ENCODE peak calls at places on chromosomes 5 and 9, in nine cellular contexts. H, U, I, V, D, C, F, Q and J are unnamed samples.
A peak's percentile ranks its signal among the peaks of the same experiment; 100 is the strongest.

GRCh38 chr9:85420750-85421149 is 321.0 kb downstream of the AGTPBP1 start:
- DNase-seq in H (no peak), I (no peak), Q (no peak), D (no peak), U (no peak), C (no peak), F (no peak), V (no peak), J (no peak)

GRCh38 chr5:133159543-133159942 is 107.7 kb downstream of the HSPA4 start:
- DNase-seq in H (no peak), Q (no peak), U (no peak), I (no peak), C (no peak), V (no peak), D (no peak), F (no peak), J (no peak)

GRCh38 chr5:95900383-95900958 is 61.2 kb downstream of the ELL2 start:
- DNase-seq in V (no peak), F (no peak), Q (no peak), H (no peak), U (no peak), I (peak; percentile 86), D (no peak), C (no peak), J (peak; percentile 60)

GRCh38 chr5:122602700-122603099 is 172.2 kb upstream of the SNX2 start:
- DNase-seq in I (no peak), F (no peak), V (no peak), U (no peak), D (no peak), H (no peak), Q (no peak), C (no peak), J (no peak)

GRCh38 chr9:98635374-98635773 is 73.4 kb downstream of the GABBR2 start:
- DNase-seq in U (peak; percentile 3), F (no peak), H (no peak), D (no peak), V (no peak), I (no peak), Q (no peak), C (no peak), J (no peak)

GRCh38 chr5:139414601-139415121 is 10.8 kb upstream of the SPATA24 start:
- DNase-seq in D (no peak), V (no peak), C (no peak), U (no peak), Q (no peak), I (no peak), H (no peak), F (no peak), J (peak; percentile 24)

GRCh38 chr9:93027750-93028149 is 30.8 kb upstream of the SUSD3 start:
- DNase-seq in H (no peak), D (no peak), V (no peak), C (no peak), I (no peak), U (no peak), F (no peak), Q (no peak), J (no peak)

GRCh38 chr5:61055434-61056006 is 106.7 kb downstream of the SMIM15 start:
- DNase-seq in Q (no peak), D (no peak), U (peak; percentile 44), F (peak; percentile 1), H (no peak), C (peak; percentile 31), I (peak; percentile 43), V (no peak), J (peak; percentile 51)

GRCh38 chr5:6674886-6675285 is 38.3 kb upstream of the TENT4A start:
- DNase-seq in U (no peak), D (no peak), F (no peak), I (no peak), H (no peak), C (no peak), Q (no peak), V (no peak), J (no peak)